ENCODE peak calls at places on chromosomes 13 and 19, in seven cellular contexts. A is coronary artery; Q is breast epithelium; J is pancreas; R is Panc1; U is CD8-positive, alpha-beta T cell; C is ascending aorta. N is an unnamed sample.
A peak's percentile ranks its signal among the peaks of the same experiment; 100 is the strongest.

GRCh38 chr13:27203186-27203585 is 31.6 kb upstream of the USP12 start:
- DNase-seq in U (no peak), R (no peak), C (no peak), Q (no peak), J (no peak), A (no peak), N (no peak)

GRCh38 chr19:40320558-40320935 is 27.6 kb downstream of the C19orf47 start:
- DNase-seq in J (peak; percentile 62), C (no peak), A (no peak), Q (no peak), R (no peak), U (no peak), N (no peak)

GRCh38 chr13:100361504-100361903 is 227.1 kb downstream of the GGACT start:
- DNase-seq in J (no peak), U (no peak), A (no peak), R (no peak), C (no peak), Q (no peak), N (no peak)

GRCh38 chr19:41421314-41421713 is 5.9 kb downstream of the B3GNT8 start:
- DNase-seq in J (peak; percentile 46), A (no peak), C (no peak), R (no peak), U (no peak), Q (no peak), N (no peak)

GRCh38 chr19:40642757-40643325 is 41.7 kb downstream of the LTBP4 start:
- DNase-seq in U (no peak), J (no peak), R (no peak), Q (no peak), C (no peak), A (no peak), N (no peak)

GRCh38 chr13:32164622-32165268 is 133.2 kb downstream of the FRY start:
- DNase-seq in A (no peak), U (no peak), Q (no peak), C (no peak), R (no peak), J (no peak), N (peak; percentile 5)

GRCh38 chr13:41384749-41385503 is 72.4 kb upstream of the RGCC start:
- DNase-seq in Q (no peak), U (no peak), R (no peak), C (no peak), A (no peak), J (no peak), N (peak; percentile 18)

GRCh38 chr13:98493035-98493401 is 83.9 kb downstream of the STK24 start:
- DNase-seq in U (no peak), Q (no peak), A (no peak), R (no peak), C (no peak), J (no peak), N (no peak)

GRCh38 chr19:49767967-49768581 is 1.3 kb downstream of the AP2A1 start:
- DNase-seq in R (no peak), C (no peak), J (no peak), Q (no peak), U (no peak), A (no peak), N (no peak)

GRCh38 chr13:29847501-29847983 is 2.9 kb downstream of the UBL3 start:
- DNase-seq in J (no peak), C (no peak), Q (no peak), U (no peak), A (no peak), R (no peak), N (no peak)

GRCh38 chr19:14954071-14954655 is 12.9 kb downstream of the OR7C2 start:
- DNase-seq in U (no peak), C (no peak), Q (no peak), R (no peak), A (no peak), J (peak; percentile 32), N (peak; percentile 40)

GRCh38 chr19:54883228-54883627 is 9.2 kb downstream of the FCAR start:
- DNase-seq in C (no peak), Q (no peak), R (no peak), A (no peak), J (no peak), U (no peak), N (no peak)

GRCh38 chr19:54881884-54882283 is 7.8 kb downstream of the FCAR start:
- DNase-seq in C (no peak), R (no peak), Q (no peak), U (no peak), J (no peak), A (no peak), N (no peak)

GRCh38 chr19:54882758-54883157 is 8.7 kb downstream of the FCAR start:
- DNase-seq in C (no peak), U (no peak), Q (no peak), A (no peak), J (no peak), R (no peak), N (no peak)
- TF ChIP-seq CTCF in C (no peak), U (no peak), Q (no peak), A (no peak), J (no peak), R (no peak), N (no peak)

GRCh38 chr13:25469179-25469545 is 97.4 kb downstream of the ATP8A2 start:
- DNase-seq in U (no peak), A (no peak), C (no peak), J (no peak), Q (no peak), R (no peak), N (no peak)
- H3K27ac ChIP-seq in U (no peak overlapping the region), A (no peak overlapping the region), C (no peak overlapping the region), J (no peak overlapping the region), Q (no peak overlapping the region), R (no peak overlapping the region), N (no peak overlapping the region)

GRCh38 chr13:36282818-36283432 is 14.7 kb downstream of the CCDC169 start:
- DNase-seq in A (no peak), C (no peak), R (no peak), J (no peak), Q (no peak), U (no peak), N (peak; percentile 46)
- TF ChIP-seq CTCF in A (peak; percentile 68), C (peak; percentile 77), R (peak; percentile 67), J (peak; percentile 79), Q (peak; percentile 72), U (peak; percentile 73), N (peak; percentile 83)

GRCh38 chr13:110561335-110562033 is at the start of gene RAB20:
- DNase-seq in A (peak; percentile 93), J (peak; percentile 91), C (peak; percentile 48), R (no peak), Q (peak; percentile 74), U (peak; percentile 28), N (peak; percentile 87)

GRCh38 chr13:110557610-110558305 is 3.8 kb downstream of the RAB20 start:
- DNase-seq in R (no peak), Q (no peak), U (no peak), A (no peak), C (no peak), J (peak; percentile 92), N (no peak)

GRCh38 chr13:110560606-110561334 is 752 bp downstream of the RAB20 start:
- DNase-seq in J (peak; percentile 86), R (no peak), C (no peak), A (peak; percentile 85), U (no peak), Q (no peak), N (peak; percentile 45)

GRCh38 chr13:110559986-110560385 is 1.5 kb downstream of the RAB20 start:
- DNase-seq in Q (no peak), A (no peak), R (no peak), J (no peak), C (no peak), U (no peak), N (peak; percentile 20)

GRCh38 chr13:110559429-110559943 is 2.0 kb downstream of the RAB20 start:
- DNase-seq in Q (peak; percentile 57), R (no peak), J (peak; percentile 87), A (peak; percentile 84), C (no peak), U (no peak), N (no peak)
- H3K27ac ChIP-seq in Q (peak overlapping the region; percentile 96), R (peak overlapping the region; percentile 77), J (peak overlapping the region; percentile 97), A (peak overlapping the region; percentile 97), C (peak overlapping the region; percentile 98), U (no peak overlapping the region), N (peak overlapping the region; percentile 58)

N was measured in RWPE1.